ENCODE peak calls at places on chromosomes 13 and 19, in five cellular contexts. One of them, this sample, is unnamed. For H3K4me1, the result is how much of the 10 kb centered on the place peaks cover.

GRCh38 chr13:24923305-24923640 is 159.3 kb downstream of the RNF17 start:
- DNase-seq in keratinocyte: no peak
- DNase-seq in transverse colon: no peak
- DNase-seq in stomach: no peak
- DNase-seq in heart left ventricle: no peak
- DNase-seq in this sample: no peak

GRCh38 chr13:43905435-43906031 is 25.8 kb downstream of the LACC1 start:
- DNase-seq in keratinocyte: no peak
- DNase-seq in transverse colon: no peak
- DNase-seq in stomach: no peak
- DNase-seq in heart left ventricle: no peak
- DNase-seq in this sample: no peak

GRCh38 chr13:46341112-46341711 is 45.8 kb downstream of the RUBCNL start:
- DNase-seq in keratinocyte: no peak
- DNase-seq in transverse colon: no peak
- DNase-seq in stomach: no peak
- DNase-seq in heart left ventricle: no peak
- DNase-seq in this sample: no peak

GRCh38 chr13:76885203-76886004 is 801 bp downstream of the KCTD12 start:
- DNase-seq in keratinocyte: no peak
- DNase-seq in transverse colon: peak
- DNase-seq in stomach: peak
- DNase-seq in heart left ventricle: peak
- DNase-seq in this sample: peak

GRCh38 chr13:113732176-113732960 is 26.7 kb upstream of the TMEM255B start:
- DNase-seq in keratinocyte: no peak
- DNase-seq in transverse colon: no peak
- DNase-seq in stomach: no peak
- DNase-seq in heart left ventricle: no peak
- DNase-seq in this sample: no peak

GRCh38 chr13:42380420-42381164 is 108.6 kb downstream of the AKAP11 start:
- DNase-seq in keratinocyte: no peak
- DNase-seq in transverse colon: no peak
- DNase-seq in stomach: no peak
- DNase-seq in heart left ventricle: no peak
- DNase-seq in this sample: no peak

GRCh38 chr13:73782781-73783180 is 351.4 kb downstream of the KLF12 start:
- DNase-seq in keratinocyte: no peak
- DNase-seq in transverse colon: no peak
- DNase-seq in stomach: no peak
- DNase-seq in heart left ventricle: no peak
- DNase-seq in this sample: no peak

GRCh38 chr19:45791744-45792481 is 732 bp downstream of the DMWD start:
- DNase-seq in keratinocyte: no peak
- DNase-seq in transverse colon: no peak
- DNase-seq in stomach: no peak
- DNase-seq in heart left ventricle: no peak
- DNase-seq in this sample: no peak

GRCh38 chr13:39968646-39969475 is 313.4 kb downstream of the COG6 start:
- DNase-seq in keratinocyte: no peak
- DNase-seq in transverse colon: no peak
- DNase-seq in stomach: no peak
- DNase-seq in heart left ventricle: no peak
- DNase-seq in this sample: no peak

GRCh38 chr19:35144600-35145436 is 1.8 kb downstream of the FXYD7 start:
- DNase-seq in keratinocyte: peak
- DNase-seq in transverse colon: peak
- DNase-seq in stomach: peak
- DNase-seq in heart left ventricle: no peak
- DNase-seq in this sample: peak

GRCh38 chr13:114134111-114134943 is 1.9 kb upstream of the RASA3 start:
- DNase-seq in keratinocyte: no peak
- DNase-seq in transverse colon: no peak
- DNase-seq in stomach: no peak
- DNase-seq in heart left ventricle: no peak
- DNase-seq in this sample: no peak

GRCh38 chr19:4575978-4576933 is 16.8 kb upstream of the SEMA6B start:
- DNase-seq in keratinocyte: no peak
- DNase-seq in transverse colon: peak
- DNase-seq in stomach: peak
- DNase-seq in heart left ventricle: peak
- DNase-seq in this sample: no peak

GRCh38 chr19:13149628-13150186 is 468 bp downstream of the STX10 start:
- DNase-seq in keratinocyte: no peak
- DNase-seq in transverse colon: peak
- DNase-seq in stomach: peak
- DNase-seq in heart left ventricle: peak
- DNase-seq in this sample: no peak

GRCh38 chr19:34960103-34960805 is 3.8 kb downstream of the ZNF792 start:
- DNase-seq in keratinocyte: no peak
- DNase-seq in transverse colon: no peak
- DNase-seq in stomach: no peak
- DNase-seq in heart left ventricle: no peak
- DNase-seq in this sample: no peak

GRCh38 chr19:13902993-13903555 is 2.8 kb downstream of the BRME1 start:
- DNase-seq in keratinocyte: no peak
- DNase-seq in transverse colon: no peak
- DNase-seq in stomach: no peak
- DNase-seq in heart left ventricle: no peak
- DNase-seq in this sample: no peak

GRCh38 chr13:30864352-30865130 is 41.5 kb upstream of the MEDAG start:
- DNase-seq in keratinocyte: no peak
- DNase-seq in transverse colon: no peak
- DNase-seq in stomach: no peak
- DNase-seq in heart left ventricle: no peak
- DNase-seq in this sample: no peak

GRCh38 chr19:42519108-42519507 is 9.2 kb downstream of the CEACAM1 start:
- DNase-seq in keratinocyte: no peak
- DNase-seq in transverse colon: no peak
- DNase-seq in stomach: no peak
- DNase-seq in heart left ventricle: no peak
- DNase-seq in this sample: no peak

GRCh38 chr13:110136660-110137585 is 170.0 kb downstream of the COL4A1 start:
- DNase-seq in keratinocyte: no peak
- DNase-seq in transverse colon: no peak
- DNase-seq in stomach: no peak
- DNase-seq in heart left ventricle: peak
- DNase-seq in this sample: no peak

GRCh38 chr13:81957121-81957520 is 1616.2 kb upstream of the SPRY2 start:
- DNase-seq in keratinocyte: no peak
- DNase-seq in transverse colon: no peak
- DNase-seq in stomach: no peak
- DNase-seq in heart left ventricle: no peak
- DNase-seq in this sample: no peak

DNA sequence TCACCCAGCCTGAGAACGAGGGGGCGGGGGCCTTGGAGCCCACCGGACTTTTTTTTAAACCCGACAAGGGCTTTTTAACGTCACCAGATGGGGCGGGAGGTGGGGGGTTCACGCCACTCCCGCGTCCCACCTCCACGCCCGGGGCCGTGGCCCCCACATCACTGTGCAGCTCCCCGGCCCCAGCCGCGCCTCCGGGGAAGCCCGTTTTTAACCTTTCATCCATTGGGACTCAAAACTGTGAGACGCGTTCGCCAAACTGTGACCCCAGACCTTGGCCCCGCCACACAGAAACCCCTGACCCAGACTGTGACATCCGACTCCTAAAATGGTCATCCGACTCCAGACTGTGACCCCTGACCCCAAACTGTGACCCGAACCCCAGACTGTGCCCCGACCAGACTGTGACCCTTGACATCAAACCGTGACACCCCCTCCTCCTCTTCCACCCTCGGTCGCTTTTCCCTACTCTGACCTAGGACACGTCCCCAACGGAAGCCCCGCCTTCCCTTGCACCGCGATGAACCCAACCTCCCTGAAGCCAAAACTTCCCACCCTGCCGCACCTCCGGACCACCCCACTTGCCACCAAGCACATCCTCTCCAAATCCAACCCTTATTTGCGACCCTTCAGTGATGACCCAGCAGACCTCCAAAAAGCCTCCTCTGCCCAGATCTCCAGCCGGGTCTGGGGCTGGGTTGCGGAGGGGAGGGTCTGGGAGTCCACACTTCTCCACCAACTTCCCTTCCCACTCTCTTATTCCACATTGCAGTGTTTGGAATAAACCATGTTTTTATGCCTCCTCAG is 1.5 kb upstream of the GRWD1 start:
- DNase-seq in keratinocyte: no peak
- DNase-seq in transverse colon: no peak
- DNase-seq in stomach: no peak
- DNase-seq in heart left ventricle: no peak
- DNase-seq in this sample: no peak
- H3K27ac ChIP-seq in keratinocyte: no peak
- H3K27ac ChIP-seq in transverse colon: peak
- H3K27ac ChIP-seq in stomach: no peak
- H3K27ac ChIP-seq in heart left ventricle: peak
- H3K27ac ChIP-seq in this sample: peak

DNA sequence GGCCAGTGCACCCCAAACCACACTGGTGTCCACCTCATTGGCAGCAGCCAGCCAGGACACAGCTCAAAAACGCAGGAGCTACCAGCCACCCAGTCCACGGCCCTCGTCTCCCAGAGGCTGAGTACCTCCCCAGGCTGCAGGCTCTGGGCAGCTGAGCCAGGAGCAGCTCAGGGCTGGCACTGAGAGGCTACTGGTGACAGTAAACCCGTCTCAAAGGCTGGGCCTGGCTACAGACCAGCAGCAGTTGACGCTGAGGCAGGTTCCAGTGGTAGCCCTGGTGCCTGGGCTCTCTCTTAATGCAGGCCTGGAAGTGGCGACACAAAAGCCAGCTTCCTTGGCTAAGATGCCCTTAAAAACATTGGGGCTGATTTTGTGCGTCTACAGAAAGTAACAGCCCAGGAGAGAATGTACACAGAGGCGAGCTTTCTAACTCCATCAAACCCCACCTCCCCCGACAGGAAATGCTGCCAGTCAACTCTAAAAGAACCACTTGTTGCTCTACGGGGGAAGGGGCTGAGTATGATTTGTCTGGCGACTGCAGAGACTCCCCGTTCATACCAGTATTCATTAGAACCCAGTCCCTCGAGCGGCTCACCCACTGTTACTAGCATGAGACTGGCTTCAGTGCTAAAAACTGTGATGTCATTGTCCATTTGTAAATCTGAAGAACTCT is 126.3 kb downstream of the STK24 start:
- DNase-seq in keratinocyte: no peak
- DNase-seq in transverse colon: no peak
- DNase-seq in stomach: no peak
- DNase-seq in heart left ventricle: peak
- DNase-seq in this sample: no peak
- H3K4me1 ChIP-seq in keratinocyte: under half
- H3K4me1 ChIP-seq in transverse colon: under half
- H3K4me1 ChIP-seq in stomach: half or more
- H3K4me1 ChIP-seq in heart left ventricle: under half
- H3K4me1 ChIP-seq in this sample: under half

GRCh38 chr13:27341616-27342015 is 71.0 kb downstream of the RASL11A start:
- DNase-seq in keratinocyte: no peak
- DNase-seq in transverse colon: no peak
- DNase-seq in stomach: no peak
- DNase-seq in heart left ventricle: no peak
- DNase-seq in this sample: no peak

GRCh38 chr13:27338207-27338606 is 67.6 kb downstream of the RASL11A start:
- DNase-seq in keratinocyte: no peak
- DNase-seq in transverse colon: no peak
- DNase-seq in stomach: no peak
- DNase-seq in heart left ventricle: no peak
- DNase-seq in this sample: no peak

GRCh38 chr13:27336005-27336673 is 65.5 kb downstream of the RASL11A start:
- DNase-seq in keratinocyte: no peak
- DNase-seq in transverse colon: no peak
- DNase-seq in stomach: no peak
- DNase-seq in heart left ventricle: no peak
- DNase-seq in this sample: no peak

GRCh38 chr13:27338816-27339215 is 68.2 kb downstream of the RASL11A start:
- DNase-seq in keratinocyte: no peak
- DNase-seq in transverse colon: no peak
- DNase-seq in stomach: no peak
- DNase-seq in heart left ventricle: no peak
- DNase-seq in this sample: no peak

GRCh38 chr13:27339299-27339698 is 68.7 kb downstream of the RASL11A start:
- DNase-seq in keratinocyte: no peak
- DNase-seq in transverse colon: peak
- DNase-seq in stomach: peak
- DNase-seq in heart left ventricle: no peak
- DNase-seq in this sample: no peak
- TF ChIP-seq CTCF in keratinocyte: peak
- TF ChIP-seq CTCF in transverse colon: peak
- TF ChIP-seq CTCF in stomach: peak
- TF ChIP-seq CTCF in heart left ventricle: no peak
- TF ChIP-seq CTCF in this sample: peak

DNA sequence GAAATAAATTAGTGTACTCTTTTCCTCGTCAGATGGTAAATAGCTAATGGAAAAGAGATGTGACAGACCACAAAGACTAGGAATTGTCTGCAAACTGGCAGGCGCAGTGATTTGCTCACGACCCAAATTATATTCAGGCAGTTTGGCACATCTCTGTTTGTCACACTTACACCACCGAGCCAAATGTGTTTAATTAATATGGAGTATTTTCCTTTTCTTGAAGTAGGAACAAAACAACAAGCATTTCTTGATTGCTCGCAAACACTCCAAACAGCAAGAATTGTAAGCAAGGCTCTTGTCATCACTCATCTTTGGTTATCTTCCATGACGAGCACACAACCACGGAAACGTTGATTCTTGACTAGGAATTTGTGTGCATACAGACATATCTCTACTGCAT is 884.1 kb downstream of the PCDH9 start:
- DNase-seq in keratinocyte: no peak
- DNase-seq in transverse colon: no peak
- DNase-seq in stomach: no peak
- DNase-seq in heart left ventricle: no peak
- DNase-seq in this sample: no peak
- H3K27ac ChIP-seq in keratinocyte: no peak
- H3K27ac ChIP-seq in transverse colon: no peak
- H3K27ac ChIP-seq in stomach: no peak
- H3K27ac ChIP-seq in heart left ventricle: no peak
- H3K27ac ChIP-seq in this sample: no peak